ENCODE peak calls at places on chromosomes 5 and 9, in four cellular contexts. O, R, H and Z are unnamed samples.

GRCh38 chr5:178467261-178468195 is 122.7 kb downstream of the COL23A1 start:
- DNase-seq in O (no peak), R (no peak), H (peak; percentile 28), Z (no peak)

GRCh38 chr5:56581426-56581825 is 233.9 kb upstream of the MAP3K1 start:
- DNase-seq in O (no peak), R (no peak), H (no peak), Z (no peak)

GRCh38 chr5:74095871-74096270 is 469.9 kb downstream of the ARHGEF28 start:
- DNase-seq in O (no peak), R (no peak), H (no peak), Z (no peak)

GRCh38 chr5:139146809-139147742 is 51.1 kb downstream of the SIL1 start:
- DNase-seq in O (no peak), R (no peak), H (no peak), Z (no peak)

GRCh38 chr9:113645224-113645971 is 181.9 kb downstream of the RGS3 start:
- DNase-seq in O (no peak), R (no peak), H (no peak), Z (no peak)

GRCh38 chr5:60287174-60287771 is 393.7 kb upstream of the PDE4D start:
- DNase-seq in O (peak; percentile 60), R (no peak), H (peak; percentile 43), Z (no peak)

GRCh38 chr5:130978475-130978874 is 186.6 kb downstream of the HINT1 start:
- DNase-seq in O (no peak), R (no peak), H (no peak), Z (no peak)

GRCh38 chr9:23621924-23622323 is 204.1 kb downstream of the ELAVL2 start:
- DNase-seq in O (no peak), R (no peak), H (no peak), Z (no peak)

GRCh38 chr5:176578391-176578808 is 29.3 kb downstream of the CDHR2 start:
- DNase-seq in O (peak; percentile 81), R (no peak), H (peak; percentile 74), Z (no peak)

GRCh38 chr5:169629847-169630548 is 7.1 kb upstream of the DOCK2 start:
- DNase-seq in O (no peak), R (no peak), H (no peak), Z (no peak)

GRCh38 chr5:50667653-50668403 is 1.4 kb downstream of the PARP8 start:
- DNase-seq in O (peak; percentile 68), R (peak; percentile 78), H (peak; percentile 60), Z (peak; percentile 89)

GRCh38 chr9:2991292-2991691 is 147.4 kb upstream of the PUM3 start:
- DNase-seq in O (no peak), R (no peak), H (no peak), Z (no peak)

GRCh38 chr5:37807015-37807414 is 32.8 kb downstream of the GDNF start:
- DNase-seq in O (no peak), R (no peak), H (no peak), Z (no peak)

GRCh38 chr5:95845401-95845800 is 22.9 kb upstream of the GLRX start:
- DNase-seq in O (no peak), R (no peak), H (peak; percentile 8), Z (no peak)

GRCh38 chr5:95850391-95850894 is 27.9 kb upstream of the GLRX start:
- DNase-seq in O (peak; percentile 50), R (no peak), H (no peak), Z (no peak)

GRCh38 chr5:95848701-95849100 is 26.2 kb upstream of the GLRX start:
- DNase-seq in O (no peak), R (no peak), H (no peak), Z (no peak)

GRCh38 chr5:95846554-95847260 is 24.2 kb upstream of the GLRX start:
- DNase-seq in O (peak; percentile 74), R (peak; percentile 71), H (peak; percentile 80), Z (no peak)

DNA sequence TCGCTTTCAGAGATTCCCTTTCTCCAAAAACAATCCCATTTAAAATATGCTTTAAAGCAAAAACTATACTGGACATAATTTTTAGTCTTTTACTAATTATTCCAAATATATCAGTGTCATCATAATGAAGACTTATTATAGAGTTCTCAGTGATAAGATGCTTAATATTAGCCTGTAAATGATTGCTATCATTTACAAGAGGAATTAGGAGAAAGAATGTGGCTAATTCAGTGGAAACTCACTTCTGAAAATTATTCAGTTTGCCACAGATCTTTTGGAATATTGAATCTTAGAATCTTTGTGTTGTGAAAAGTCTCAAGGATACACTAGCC is 24.7 kb upstream of the GLRX start:
- DNase-seq in O (no peak), R (no peak), H (no peak), Z (no peak)
- TF ChIP-seq CTCF in O (no peak), R (no peak), H (peak; percentile 18), Z (no peak)

DNA sequence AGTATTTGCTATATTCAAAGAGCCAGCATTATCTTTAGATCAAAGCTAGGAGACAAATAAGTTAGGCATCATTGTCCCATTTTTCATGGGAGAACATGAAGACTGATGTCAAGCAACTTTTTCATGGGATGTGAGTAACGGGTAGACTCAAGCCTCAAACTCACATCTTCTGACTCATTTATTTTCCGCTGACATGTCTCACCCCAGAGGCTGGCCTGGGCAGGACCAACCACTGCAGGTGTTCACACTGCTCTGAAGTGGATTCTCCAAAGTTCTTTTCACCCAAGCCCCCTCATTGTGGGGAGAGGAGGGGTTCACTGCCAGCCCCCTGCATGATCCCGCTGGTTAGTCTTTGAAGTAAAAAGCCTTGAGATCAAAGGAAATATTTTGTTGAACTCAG is 34.9 kb upstream of the BASP1 start:
- DNase-seq in O (no peak), R (no peak), H (no peak), Z (no peak)
- H3K36me3 ChIP-seq in O (no peaks in the 10 kb centered on the region), R (no peaks in the 10 kb centered on the region), H (no peaks in the 10 kb centered on the region), Z (no peaks in the 10 kb centered on the region)

GRCh38 chr5:151084363-151084762 is 3.5 kb upstream of the TNIP1 start:
- DNase-seq in O (no peak), R (no peak), H (no peak), Z (no peak)

GRCh38 chr5:151080620-151081425 is at the start of gene TNIP1:
- DNase-seq in O (peak; percentile 93), R (peak; percentile 97), H (peak; percentile 97), Z (peak; percentile 98)

GRCh38 chr5:151082976-151083651 is 2.3 kb upstream of the TNIP1 start:
- DNase-seq in O (no peak), R (peak; percentile 74), H (peak; percentile 81), Z (no peak)

GRCh38 chr5:151081426-151082273 is 816 bp upstream of the TNIP1 start:
- DNase-seq in O (no peak), R (no peak), H (peak; percentile 79), Z (no peak)

GRCh38 chr5:151082274-151082902 is 1.6 kb upstream of the TNIP1 start:
- DNase-seq in O (no peak), R (no peak), H (peak; percentile 81), Z (no peak)
- TF ChIP-seq CTCF in O (peak; percentile 26), R (peak; percentile 35), H (no peak), Z (peak; percentile 11)

GRCh38 chr9:95077766-95078382 is 239.6 kb downstream of the FANCC start:
- DNase-seq in O (no peak), R (no peak), H (no peak), Z (no peak)

GRCh38 chr9:95079461-95079860 is 238.0 kb downstream of the FANCC start:
- DNase-seq in O (no peak), R (no peak), H (no peak), Z (no peak)

GRCh38 chr9:95078934-95079333 is 238.6 kb downstream of the FANCC start:
- DNase-seq in O (no peak), R (no peak), H (no peak), Z (no peak)

GRCh38 chr9:95077053-95077765 is 240.3 kb downstream of the FANCC start:
- DNase-seq in O (no peak), R (no peak), H (no peak), Z (no peak)

DNA sequence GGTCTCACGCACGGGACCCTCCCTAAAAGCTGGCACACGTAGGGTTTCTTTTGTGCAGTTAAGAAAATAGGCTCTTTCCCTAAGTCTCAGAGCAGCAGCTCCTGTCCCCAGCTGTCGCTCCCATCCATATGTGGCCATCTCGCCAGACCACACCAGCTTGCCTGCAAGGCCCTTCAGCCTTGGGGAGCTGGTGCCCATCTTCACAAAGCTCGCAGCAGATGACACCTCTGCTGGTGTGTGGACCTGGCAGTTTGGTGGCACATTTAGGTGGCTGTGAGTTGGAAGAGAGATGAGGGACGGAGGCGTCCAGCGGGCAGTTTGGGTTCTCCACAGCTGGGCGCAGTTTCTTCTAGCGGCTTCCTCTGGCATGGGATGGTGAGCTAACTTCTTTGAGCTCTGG is 239.0 kb downstream of the FANCC start:
- DNase-seq in O (no peak), R (no peak), H (no peak), Z (no peak)
- H3K36me3 ChIP-seq in O (peaks cover 20% of the 10 kb centered on the region), R (peaks cover 25% of the 10 kb centered on the region), H (peaks cover 4% of the 10 kb centered on the region), Z (peaks cover 4% of the 10 kb centered on the region)

GRCh38 chr9:92612292-92612691 is 57.6 kb downstream of the IPPK start:
- DNase-seq in O (no peak), R (no peak), H (no peak), Z (no peak)
- TF ChIP-seq CTCF in O (no peak), R (no peak), H (no peak), Z (no peak)

GRCh38 chr5:138011991-138012390 is 20.9 kb downstream of the FAM13B start:
- DNase-seq in O (no peak), R (no peak), H (no peak), Z (no peak)
- H3K36me3 ChIP-seq in O (peaks cover 11% of the 10 kb centered on the region), R (peaks cover 75% of the 10 kb centered on the region), H (peaks cover 3% of the 10 kb centered on the region), Z (peaks cover 5% of the 10 kb centered on the region)

DNA sequence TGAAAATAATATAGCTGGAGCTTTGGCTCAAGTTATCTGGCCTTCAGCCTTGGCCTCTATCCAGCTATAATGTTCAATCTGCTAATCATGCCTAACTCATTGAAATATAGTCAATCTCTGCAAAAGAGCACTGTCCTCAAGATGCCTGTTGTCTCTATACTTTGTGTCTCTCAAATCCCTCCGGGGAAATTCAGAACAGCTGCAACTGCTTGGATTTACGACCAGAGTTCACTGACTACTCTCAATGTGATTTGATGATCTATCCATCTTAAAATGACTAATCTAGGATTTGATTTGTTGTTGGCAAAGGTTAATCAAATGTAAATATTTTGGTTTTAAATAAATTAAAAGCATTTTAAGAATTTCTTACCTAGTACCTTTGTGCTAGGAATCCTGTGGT is 40.9 kb downstream of the SVEP1 start:
- DNase-seq in O (no peak), R (no peak), H (no peak), Z (no peak)
- TF ChIP-seq CTCF in O (no peak), R (no peak), H (no peak), Z (no peak)

DNA sequence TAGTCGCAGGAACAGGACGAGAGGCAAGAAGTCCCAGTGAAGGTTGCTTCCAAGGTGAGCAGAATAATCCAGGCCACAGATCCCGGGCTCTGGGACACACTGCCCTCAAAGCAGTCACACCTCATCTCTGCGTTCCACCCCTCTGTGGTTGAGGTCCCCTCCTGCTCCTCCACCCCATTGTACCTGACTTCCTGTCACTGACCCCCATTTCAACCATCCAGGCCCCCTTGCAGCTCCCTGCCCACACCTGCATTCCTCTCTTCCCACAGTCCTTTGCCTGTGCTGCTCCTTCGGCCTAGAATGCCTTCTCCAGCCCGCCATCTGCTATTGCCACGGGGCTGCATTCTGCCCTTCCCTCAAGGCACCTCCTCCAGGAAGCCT is 73.5 kb downstream of the PAX5 start:
- DNase-seq in O (no peak), R (no peak), H (no peak), Z (no peak)
- H3K36me3 ChIP-seq in O (no peaks in the 10 kb centered on the region), R (no peaks in the 10 kb centered on the region), H (no peaks in the 10 kb centered on the region), Z (peaks cover 54% of the 10 kb centered on the region)